ENCODE peak calls at places on chromosomes 11 and 22, in ten cellular contexts. S, A, O, Z, L, T, W, D, M and V are unnamed samples.

GRCh38 chr22:36439481-36440271 is 41.8 kb downstream of the TXN2 start:
- DNase-seq in S (no peak), A (no peak), O (peak; percentile 86), Z (peak; percentile 98), L (no peak), T (peak; percentile 67), W (no peak), D (peak; percentile 95), M (no peak), V (peak; percentile 86)

GRCh38 chr11:69949327-69949726 is 128.8 kb upstream of the ANO1 start:
- DNase-seq in S (peak; percentile 41), A (no peak), O (peak; percentile 27), Z (peak; percentile 95), L (peak; percentile 27), T (peak; percentile 15), W (peak; percentile 43), D (peak; percentile 92), M (no peak), V (no peak)

GRCh38 chr11:80435345-80435744 is 994.5 kb upstream of the TENM4 start:
- DNase-seq in S (no peak), A (no peak), O (no peak), Z (no peak), L (no peak), T (no peak), W (no peak), D (no peak), M (no peak), V (no peak)

GRCh38 chr11:85718991-85719807 is 33.2 kb upstream of the CCDC89 start:
- DNase-seq in S (peak; percentile 61), A (peak; percentile 86), O (peak; percentile 99), Z (peak; percentile 100), L (no peak), T (peak; percentile 30), W (peak; percentile 98), D (peak; percentile 98), M (no peak), V (no peak)

GRCh38 chr11:114131366-114131963 is 72.0 kb downstream of the ZBTB16 start:
- DNase-seq in S (no peak), A (no peak), O (no peak), Z (no peak), L (no peak), T (no peak), W (no peak), D (no peak), M (no peak), V (no peak)

GRCh38 chr11:85682330-85683305 is 3.4 kb downstream of the CCDC89 start:
- DNase-seq in S (peak; percentile 86), A (no peak), O (no peak), Z (peak; percentile 51), L (peak; percentile 85), T (peak; percentile 81), W (no peak), D (peak; percentile 85), M (peak; percentile 22), V (peak; percentile 76)

GRCh38 chr11:21405403-21405802 is 736.0 kb downstream of the NELL1 start:
- DNase-seq in S (no peak), A (no peak), O (no peak), Z (no peak), L (no peak), T (no peak), W (no peak), D (no peak), M (no peak), V (no peak)

GRCh38 chr11:134287561-134287960 is 11.4 kb downstream of the GLB1L3 start:
- DNase-seq in S (no peak), A (no peak), O (no peak), Z (no peak), L (no peak), T (no peak), W (no peak), D (no peak), M (no peak), V (no peak)

GRCh38 chr22:33717694-33718396 is 202.4 kb downstream of the LARGE1 start:
- DNase-seq in S (no peak), A (no peak), O (no peak), Z (no peak), L (no peak), T (no peak), W (no peak), D (no peak), M (no peak), V (no peak)

GRCh38 chr22:44331881-44332714 is 19.3 kb upstream of the SHISAL1 start:
- DNase-seq in S (no peak), A (peak; percentile 68), O (no peak), Z (peak; percentile 43), L (no peak), T (peak; percentile 37), W (no peak), D (peak; percentile 68), M (no peak), V (no peak)

DNA sequence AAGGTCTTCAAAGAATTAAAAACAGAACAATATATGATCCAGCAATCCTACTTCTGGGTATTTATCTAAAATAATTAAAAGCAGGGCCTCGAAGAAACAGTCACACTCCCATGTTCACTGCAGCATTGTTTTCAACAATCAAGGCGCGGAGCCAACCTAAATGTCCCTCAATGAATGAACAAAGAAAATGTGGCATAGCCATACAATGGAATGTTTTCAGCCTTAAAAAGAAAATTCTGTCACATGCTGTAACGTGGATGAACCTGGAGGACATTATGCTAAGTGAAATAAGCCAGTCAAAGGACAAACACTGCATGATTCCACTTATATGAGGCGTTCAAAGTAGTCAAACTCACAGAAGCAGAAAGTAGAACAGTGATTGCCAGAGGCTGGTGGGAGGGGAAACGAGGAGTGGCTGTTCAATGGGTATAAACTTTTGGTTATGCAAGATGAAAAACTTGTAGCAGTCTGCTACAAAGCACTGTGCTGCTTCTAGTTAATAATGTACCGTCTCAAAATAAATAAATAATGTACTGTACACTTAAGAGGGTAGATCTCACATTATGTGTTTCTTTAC is 41.2 kb downstream of the SNX19 start:
- DNase-seq in S (no peak), A (no peak), O (no peak), Z (no peak), L (no peak), T (no peak), W (no peak), D (peak; percentile 20), M (no peak), V (no peak)
- H3K36me3 ChIP-seq in S (peaks cover 29% of the 10 kb centered on the region), A (peaks cover 27% of the 10 kb centered on the region), O (peaks cover 13% of the 10 kb centered on the region), Z (peaks cover 21% of the 10 kb centered on the region), L (peaks cover 73% of the 10 kb centered on the region), T (peaks cover 62% of the 10 kb centered on the region), W (peaks cover 23% of the 10 kb centered on the region), D (peaks cover 32% of the 10 kb centered on the region), M (peaks cover 92% of the 10 kb centered on the region), V (no peaks in the 10 kb centered on the region)

GRCh38 chr22:19514831-19515565 is 9.2 kb downstream of the CLDN5 start:
- DNase-seq in S (no peak), A (no peak), O (no peak), Z (no peak), L (no peak), T (no peak), W (no peak), D (peak; percentile 36), M (no peak), V (no peak)

GRCh38 chr22:19517919-19518567 is 6.2 kb downstream of the CLDN5 start:
- DNase-seq in S (no peak), A (no peak), O (no peak), Z (no peak), L (no peak), T (no peak), W (no peak), D (no peak), M (no peak), V (no peak)

GRCh38 chr22:19515654-19516377 is 8.4 kb downstream of the CLDN5 start:
- DNase-seq in S (no peak), A (no peak), O (no peak), Z (no peak), L (no peak), T (no peak), W (no peak), D (no peak), M (no peak), V (no peak)

GRCh38 chr22:19517171-19517500 is 7.1 kb downstream of the CLDN5 start:
- DNase-seq in S (no peak), A (no peak), O (no peak), Z (no peak), L (no peak), T (no peak), W (no peak), D (no peak), M (no peak), V (no peak)

GRCh38 chr22:19516378-19517170 is 7.6 kb downstream of the CLDN5 start:
- DNase-seq in S (no peak), A (no peak), O (no peak), Z (no peak), L (no peak), T (no peak), W (no peak), D (no peak), M (no peak), V (no peak)
- H3K36me3 ChIP-seq in S (no peaks in the 10 kb centered on the region), A (no peaks in the 10 kb centered on the region), O (peaks cover 3% of the 10 kb centered on the region), Z (peaks cover 2% of the 10 kb centered on the region), L (no peaks in the 10 kb centered on the region), T (no peaks in the 10 kb centered on the region), W (no peaks in the 10 kb centered on the region), D (no peaks in the 10 kb centered on the region), M (no peaks in the 10 kb centered on the region), V (no peaks in the 10 kb centered on the region)

DNA sequence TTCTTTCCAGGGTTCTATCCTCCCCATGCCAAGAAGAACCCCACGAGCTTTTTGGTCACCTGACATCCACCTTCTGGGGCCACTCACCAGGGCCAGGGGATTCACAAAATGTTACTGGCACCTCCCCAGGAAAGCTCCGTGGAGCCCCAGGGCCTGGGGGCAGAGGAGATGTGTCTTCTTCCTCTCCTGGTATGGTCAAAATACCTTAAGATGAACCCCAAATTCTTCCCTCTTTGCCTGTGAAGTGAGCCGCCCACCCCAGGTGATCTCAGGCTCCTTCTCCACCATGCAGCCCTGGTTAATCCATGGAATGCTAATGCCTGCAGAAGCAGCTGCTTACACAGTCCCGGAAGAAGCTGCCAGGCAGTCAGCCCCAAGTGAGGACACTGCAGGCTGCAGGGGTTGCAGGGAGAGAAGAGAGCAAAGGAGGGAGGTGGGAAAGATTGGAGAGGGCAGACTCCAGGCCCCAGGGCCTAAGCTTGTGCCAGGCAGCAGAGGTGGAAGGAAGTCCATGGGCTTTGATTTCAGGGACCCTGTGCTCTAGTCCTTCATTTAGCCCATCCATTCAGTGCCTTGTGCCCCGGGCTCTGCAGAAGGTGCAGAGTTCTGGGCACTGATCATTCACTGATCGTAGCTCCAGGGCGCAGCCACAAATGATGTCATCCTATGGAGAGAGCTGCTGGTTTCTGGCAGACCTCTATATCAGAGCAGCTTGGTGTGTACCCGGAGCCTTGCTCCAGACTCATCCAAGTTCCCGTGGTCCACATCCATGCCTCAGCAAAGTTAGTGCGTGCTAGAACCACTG is 127.9 kb upstream of the NECTIN1 start:
- DNase-seq in S (no peak), A (no peak), O (no peak), Z (no peak), L (peak; percentile 22), T (no peak), W (no peak), D (no peak), M (no peak), V (no peak)
- H3K36me3 ChIP-seq in S (no peaks in the 10 kb centered on the region), A (no peaks in the 10 kb centered on the region), O (no peaks in the 10 kb centered on the region), Z (no peaks in the 10 kb centered on the region), L (no peaks in the 10 kb centered on the region), T (no peaks in the 10 kb centered on the region), W (no peaks in the 10 kb centered on the region), D (no peaks in the 10 kb centered on the region), M (no peaks in the 10 kb centered on the region), V (no peaks in the 10 kb centered on the region)

DNA sequence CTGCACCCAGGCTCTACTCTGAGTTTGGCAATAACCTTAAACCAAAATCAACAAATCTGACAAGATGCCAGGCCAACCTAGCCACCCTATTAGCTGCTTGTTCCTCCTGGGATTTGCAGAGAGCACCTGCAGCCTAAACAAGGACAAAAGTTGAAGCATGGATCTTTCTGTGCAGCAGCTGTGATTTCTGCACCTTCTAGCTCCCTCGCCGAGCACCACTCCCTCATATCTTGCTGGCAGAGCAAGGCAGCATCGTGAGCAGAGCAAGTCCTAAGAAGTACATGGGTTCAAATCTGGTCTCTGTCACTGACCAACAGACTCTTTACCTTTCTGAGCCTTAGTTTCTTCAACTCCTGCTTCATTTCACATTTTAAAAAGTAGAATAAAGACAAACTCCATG is 38.3 kb downstream of the MORC2 start:
- DNase-seq in S (no peak), A (no peak), O (no peak), Z (no peak), L (no peak), T (no peak), W (no peak), D (no peak), M (no peak), V (no peak)
- H3K36me3 ChIP-seq in S (peaks cover 21% of the 10 kb centered on the region), A (peaks cover 52% of the 10 kb centered on the region), O (peaks cover 59% of the 10 kb centered on the region), Z (peaks cover 35% of the 10 kb centered on the region), L (peaks cover 89% of the 10 kb centered on the region), T (peaks cover 95% of the 10 kb centered on the region), W (peaks cover 9% of the 10 kb centered on the region), D (peaks cover 37% of the 10 kb centered on the region), M (peaks cover 95% of the 10 kb centered on the region), V (no peaks in the 10 kb centered on the region)